ENCODE peak calls at places on chromosomes 3 and 15, in ten cellular contexts. One of them, this sample, is unnamed.

GRCh38 chr3:86229086-86229774 is 761.7 kb downstream of the VGLL3 start:
- DNase-seq in ELR: no peak
- DNase-seq in stimulated activated CD4-positive, alpha-beta T cell treated with anti-CD3 and anti-CD28 coated beads, Interleukin-12 subunit alpha, Interleukin-12 subunit beta, amount 100 ng/mL, for 24 hours: no peak
- DNase-seq in H7: no peak
- DNase-seq in G401: no peak
- DNase-seq in NCI-H524: no peak
- DNase-seq in stimulated activated naive B cell treated with anti-CD40 and anti-IgM and Interleukin-4, amounts not matched to agents 10 μg/mL and 1 μg/mL and 100 μg/mL, for 72 hours: no peak
- DNase-seq in activated CD4-positive, alpha-beta memory T cell treated with anti-CD3 and anti-CD28 coated beads, Interleukin-2, amount 10 ng/mL, durations not matched to agents 7 days and 5 days: no peak
- DNase-seq in kidney tubule cell: no peak
- DNase-seq in NCI-H1092: no peak
- DNase-seq in this sample: no peak

GRCh38 chr3:72155391-72156064 is 370.6 kb upstream of the PROK2 start:
- DNase-seq in ELR: peak
- DNase-seq in stimulated activated CD4-positive, alpha-beta T cell treated with anti-CD3 and anti-CD28 coated beads, Interleukin-12 subunit alpha, Interleukin-12 subunit beta, amount 100 ng/mL, for 24 hours: no peak
- DNase-seq in H7: no peak
- DNase-seq in G401: no peak
- DNase-seq in NCI-H524: peak
- DNase-seq in stimulated activated naive B cell treated with anti-CD40 and anti-IgM and Interleukin-4, amounts not matched to agents 10 μg/mL and 1 μg/mL and 100 μg/mL, for 72 hours: no peak
- DNase-seq in activated CD4-positive, alpha-beta memory T cell treated with anti-CD3 and anti-CD28 coated beads, Interleukin-2, amount 10 ng/mL, durations not matched to agents 7 days and 5 days: no peak
- DNase-seq in kidney tubule cell: peak
- DNase-seq in NCI-H1092: no peak
- DNase-seq in this sample: peak

GRCh38 chr15:100663550-100664335 is 61.4 kb downstream of the ASB7 start:
- DNase-seq in ELR: peak
- DNase-seq in stimulated activated CD4-positive, alpha-beta T cell treated with anti-CD3 and anti-CD28 coated beads, Interleukin-12 subunit alpha, Interleukin-12 subunit beta, amount 100 ng/mL, for 24 hours: no peak
- DNase-seq in H7: no peak
- DNase-seq in G401: no peak
- DNase-seq in NCI-H524: peak
- DNase-seq in stimulated activated naive B cell treated with anti-CD40 and anti-IgM and Interleukin-4, amounts not matched to agents 10 μg/mL and 1 μg/mL and 100 μg/mL, for 72 hours: no peak
- DNase-seq in activated CD4-positive, alpha-beta memory T cell treated with anti-CD3 and anti-CD28 coated beads, Interleukin-2, amount 10 ng/mL, durations not matched to agents 7 days and 5 days: no peak
- DNase-seq in kidney tubule cell: no peak
- DNase-seq in NCI-H1092: no peak
- DNase-seq in this sample: no peak

GRCh38 chr3:156641261-156641975 is 33.0 kb upstream of the TIPARP start:
- DNase-seq in ELR: no peak
- DNase-seq in stimulated activated CD4-positive, alpha-beta T cell treated with anti-CD3 and anti-CD28 coated beads, Interleukin-12 subunit alpha, Interleukin-12 subunit beta, amount 100 ng/mL, for 24 hours: no peak
- DNase-seq in H7: no peak
- DNase-seq in G401: no peak
- DNase-seq in NCI-H524: no peak
- DNase-seq in stimulated activated naive B cell treated with anti-CD40 and anti-IgM and Interleukin-4, amounts not matched to agents 10 μg/mL and 1 μg/mL and 100 μg/mL, for 72 hours: no peak
- DNase-seq in activated CD4-positive, alpha-beta memory T cell treated with anti-CD3 and anti-CD28 coated beads, Interleukin-2, amount 10 ng/mL, durations not matched to agents 7 days and 5 days: no peak
- DNase-seq in kidney tubule cell: no peak
- DNase-seq in NCI-H1092: no peak
- DNase-seq in this sample: no peak

GRCh38 chr3:110813541-110813940 is 258.1 kb upstream of the NECTIN3 start:
- DNase-seq in ELR: peak
- DNase-seq in stimulated activated CD4-positive, alpha-beta T cell treated with anti-CD3 and anti-CD28 coated beads, Interleukin-12 subunit alpha, Interleukin-12 subunit beta, amount 100 ng/mL, for 24 hours: no peak
- DNase-seq in H7: no peak
- DNase-seq in G401: no peak
- DNase-seq in NCI-H524: no peak
- DNase-seq in stimulated activated naive B cell treated with anti-CD40 and anti-IgM and Interleukin-4, amounts not matched to agents 10 μg/mL and 1 μg/mL and 100 μg/mL, for 72 hours: no peak
- DNase-seq in activated CD4-positive, alpha-beta memory T cell treated with anti-CD3 and anti-CD28 coated beads, Interleukin-2, amount 10 ng/mL, durations not matched to agents 7 days and 5 days: no peak
- DNase-seq in kidney tubule cell: peak
- DNase-seq in NCI-H1092: no peak
- DNase-seq in this sample: no peak

GRCh38 chr15:56192659-56193442 is 50.8 kb downstream of the RFX7 start:
- DNase-seq in ELR: no peak
- DNase-seq in stimulated activated CD4-positive, alpha-beta T cell treated with anti-CD3 and anti-CD28 coated beads, Interleukin-12 subunit alpha, Interleukin-12 subunit beta, amount 100 ng/mL, for 24 hours: no peak
- DNase-seq in H7: no peak
- DNase-seq in G401: no peak
- DNase-seq in NCI-H524: no peak
- DNase-seq in stimulated activated naive B cell treated with anti-CD40 and anti-IgM and Interleukin-4, amounts not matched to agents 10 μg/mL and 1 μg/mL and 100 μg/mL, for 72 hours: no peak
- DNase-seq in activated CD4-positive, alpha-beta memory T cell treated with anti-CD3 and anti-CD28 coated beads, Interleukin-2, amount 10 ng/mL, durations not matched to agents 7 days and 5 days: no peak
- DNase-seq in kidney tubule cell: no peak
- DNase-seq in NCI-H1092: no peak
- DNase-seq in this sample: no peak

GRCh38 chr3:187520027-187520945 is 149.9 kb downstream of the SST start:
- DNase-seq in ELR: peak
- DNase-seq in stimulated activated CD4-positive, alpha-beta T cell treated with anti-CD3 and anti-CD28 coated beads, Interleukin-12 subunit alpha, Interleukin-12 subunit beta, amount 100 ng/mL, for 24 hours: no peak
- DNase-seq in H7: no peak
- DNase-seq in G401: no peak
- DNase-seq in NCI-H524: no peak
- DNase-seq in stimulated activated naive B cell treated with anti-CD40 and anti-IgM and Interleukin-4, amounts not matched to agents 10 μg/mL and 1 μg/mL and 100 μg/mL, for 72 hours: no peak
- DNase-seq in activated CD4-positive, alpha-beta memory T cell treated with anti-CD3 and anti-CD28 coated beads, Interleukin-2, amount 10 ng/mL, durations not matched to agents 7 days and 5 days: no peak
- DNase-seq in kidney tubule cell: no peak
- DNase-seq in NCI-H1092: no peak
- DNase-seq in this sample: no peak

GRCh38 chr3:98930413-98930812 is 28.9 kb upstream of the DCBLD2 start:
- DNase-seq in ELR: no peak
- DNase-seq in stimulated activated CD4-positive, alpha-beta T cell treated with anti-CD3 and anti-CD28 coated beads, Interleukin-12 subunit alpha, Interleukin-12 subunit beta, amount 100 ng/mL, for 24 hours: no peak
- DNase-seq in H7: no peak
- DNase-seq in G401: no peak
- DNase-seq in NCI-H524: no peak
- DNase-seq in stimulated activated naive B cell treated with anti-CD40 and anti-IgM and Interleukin-4, amounts not matched to agents 10 μg/mL and 1 μg/mL and 100 μg/mL, for 72 hours: no peak
- DNase-seq in activated CD4-positive, alpha-beta memory T cell treated with anti-CD3 and anti-CD28 coated beads, Interleukin-2, amount 10 ng/mL, durations not matched to agents 7 days and 5 days: no peak
- DNase-seq in kidney tubule cell: no peak
- DNase-seq in NCI-H1092: no peak
- DNase-seq in this sample: no peak

GRCh38 chr15:72155021-72155621 is 36.9 kb downstream of the SENP8 start:
- DNase-seq in ELR: peak
- DNase-seq in stimulated activated CD4-positive, alpha-beta T cell treated with anti-CD3 and anti-CD28 coated beads, Interleukin-12 subunit alpha, Interleukin-12 subunit beta, amount 100 ng/mL, for 24 hours: no peak
- DNase-seq in H7: no peak
- DNase-seq in G401: peak
- DNase-seq in NCI-H524: peak
- DNase-seq in stimulated activated naive B cell treated with anti-CD40 and anti-IgM and Interleukin-4, amounts not matched to agents 10 μg/mL and 1 μg/mL and 100 μg/mL, for 72 hours: no peak
- DNase-seq in activated CD4-positive, alpha-beta memory T cell treated with anti-CD3 and anti-CD28 coated beads, Interleukin-2, amount 10 ng/mL, durations not matched to agents 7 days and 5 days: no peak
- DNase-seq in kidney tubule cell: peak
- DNase-seq in NCI-H1092: peak
- DNase-seq in this sample: peak

GRCh38 chr15:74869726-74870407 is 3.3 kb downstream of the SCAMP2 start:
- DNase-seq in ELR: no peak
- DNase-seq in stimulated activated CD4-positive, alpha-beta T cell treated with anti-CD3 and anti-CD28 coated beads, Interleukin-12 subunit alpha, Interleukin-12 subunit beta, amount 100 ng/mL, for 24 hours: peak
- DNase-seq in H7: no peak
- DNase-seq in G401: peak
- DNase-seq in NCI-H524: no peak
- DNase-seq in stimulated activated naive B cell treated with anti-CD40 and anti-IgM and Interleukin-4, amounts not matched to agents 10 μg/mL and 1 μg/mL and 100 μg/mL, for 72 hours: peak
- DNase-seq in activated CD4-positive, alpha-beta memory T cell treated with anti-CD3 and anti-CD28 coated beads, Interleukin-2, amount 10 ng/mL, durations not matched to agents 7 days and 5 days: peak
- DNase-seq in kidney tubule cell: no peak
- DNase-seq in NCI-H1092: no peak
- DNase-seq in this sample: peak

This sample was measured in pons.